ENCODE peak calls at places on chromosomes 16 and 17, in seven cellular contexts. One of them, this sample, is unnamed.

GRCh38 chr17:40312131-40312731 is 3.3 kb downstream of the RARA start:
- DNase-seq in colonic mucosa: no peak
- DNase-seq in body of pancreas: no peak
- DNase-seq in upper lobe of right lung: peak
- DNase-seq in neural progenitor cell: no peak
- DNase-seq in PC-9: peak
- DNase-seq in A549: no peak
- DNase-seq in this sample: no peak

GRCh38 chr17:17570207-17570797 is 21.2 kb downstream of the PEMT start:
- DNase-seq in colonic mucosa: peak
- DNase-seq in body of pancreas: peak
- DNase-seq in upper lobe of right lung: no peak
- DNase-seq in neural progenitor cell: peak
- DNase-seq in PC-9: no peak
- DNase-seq in A549: peak
- DNase-seq in this sample: no peak

GRCh38 chr16:30075503-30076275 is at the start of gene PPP4C:
- DNase-seq in colonic mucosa: peak
- DNase-seq in body of pancreas: peak
- DNase-seq in upper lobe of right lung: peak
- DNase-seq in neural progenitor cell: peak
- DNase-seq in PC-9: peak
- DNase-seq in A549: peak
- DNase-seq in this sample: peak

GRCh38 chr16:67241008-67241900 is 6.0 kb downstream of the FHOD1 start:
- DNase-seq in colonic mucosa: peak
- DNase-seq in body of pancreas: peak
- DNase-seq in upper lobe of right lung: peak
- DNase-seq in neural progenitor cell: no peak
- DNase-seq in PC-9: peak
- DNase-seq in A549: peak
- DNase-seq in this sample: peak

GRCh38 chr16:82609140-82609539 is 17.6 kb upstream of the CDH13 start:
- DNase-seq in colonic mucosa: no peak
- DNase-seq in body of pancreas: no peak
- DNase-seq in upper lobe of right lung: no peak
- DNase-seq in neural progenitor cell: no peak
- DNase-seq in PC-9: no peak
- DNase-seq in A549: no peak
- DNase-seq in this sample: no peak

GRCh38 chr16:20614201-20615141 is 38.3 kb upstream of the ACSM2B start:
- DNase-seq in colonic mucosa: no peak
- DNase-seq in body of pancreas: peak
- DNase-seq in upper lobe of right lung: peak
- DNase-seq in neural progenitor cell: no peak
- DNase-seq in PC-9: no peak
- DNase-seq in A549: no peak
- DNase-seq in this sample: no peak

GRCh38 chr16:84115919-84116719 is 623 bp downstream of the MBTPS1 start:
- DNase-seq in colonic mucosa: peak
- DNase-seq in body of pancreas: peak
- DNase-seq in upper lobe of right lung: no peak
- DNase-seq in neural progenitor cell: no peak
- DNase-seq in PC-9: peak
- DNase-seq in A549: peak
- DNase-seq in this sample: peak

GRCh38 chr17:65334391-65334790 is 197.2 kb downstream of the RGS9 start:
- DNase-seq in colonic mucosa: no peak
- DNase-seq in body of pancreas: no peak
- DNase-seq in upper lobe of right lung: no peak
- DNase-seq in neural progenitor cell: no peak
- DNase-seq in PC-9: no peak
- DNase-seq in A549: no peak
- DNase-seq in this sample: no peak

GRCh38 chr16:59341368-59341767 is 607.3 kb upstream of the GOT2 start:
- DNase-seq in colonic mucosa: no peak
- DNase-seq in body of pancreas: no peak
- DNase-seq in upper lobe of right lung: no peak
- DNase-seq in neural progenitor cell: peak
- DNase-seq in PC-9: no peak
- DNase-seq in A549: no peak
- DNase-seq in this sample: no peak

GRCh38 chr17:12545877-12546513 is 119.7 kb upstream of the MYOCD start:
- DNase-seq in colonic mucosa: peak
- DNase-seq in body of pancreas: peak
- DNase-seq in upper lobe of right lung: no peak
- DNase-seq in neural progenitor cell: peak
- DNase-seq in PC-9: no peak
- DNase-seq in A549: peak
- DNase-seq in this sample: peak

GRCh38 chr16:12293017-12293618 is 316.6 kb downstream of the SNX29 start:
- DNase-seq in colonic mucosa: no peak
- DNase-seq in body of pancreas: peak
- DNase-seq in upper lobe of right lung: no peak
- DNase-seq in neural progenitor cell: no peak
- DNase-seq in PC-9: no peak
- DNase-seq in A549: no peak
- DNase-seq in this sample: no peak

GRCh38 chr17:36849871-36850348 is 87.4 kb upstream of the LHX1 start:
- DNase-seq in colonic mucosa: no peak
- DNase-seq in body of pancreas: no peak
- DNase-seq in upper lobe of right lung: no peak
- DNase-seq in neural progenitor cell: peak
- DNase-seq in PC-9: no peak
- DNase-seq in A549: peak
- DNase-seq in this sample: peak

GRCh38 chr16:13554643-13555042 is 365.3 kb upstream of the ERCC4 start:
- DNase-seq in colonic mucosa: no peak
- DNase-seq in body of pancreas: no peak
- DNase-seq in upper lobe of right lung: no peak
- DNase-seq in neural progenitor cell: no peak
- DNase-seq in PC-9: no peak
- DNase-seq in A549: no peak
- DNase-seq in this sample: no peak

GRCh38 chr16:23784811-23785447 is 30.1 kb downstream of the CHP2 start:
- DNase-seq in colonic mucosa: no peak
- DNase-seq in body of pancreas: no peak
- DNase-seq in upper lobe of right lung: no peak
- DNase-seq in neural progenitor cell: no peak
- DNase-seq in PC-9: no peak
- DNase-seq in A549: no peak
- DNase-seq in this sample: peak

GRCh38 chr17:16991349-16992009 is 19.6 kb upstream of the TNFRSF13B start:
- DNase-seq in colonic mucosa: peak
- DNase-seq in body of pancreas: peak
- DNase-seq in upper lobe of right lung: peak
- DNase-seq in neural progenitor cell: peak
- DNase-seq in PC-9: peak
- DNase-seq in A549: peak
- DNase-seq in this sample: peak

GRCh38 chr17:436571-436970 is 84.0 kb upstream of the RPH3AL start:
- DNase-seq in colonic mucosa: no peak
- DNase-seq in body of pancreas: no peak
- DNase-seq in upper lobe of right lung: no peak
- DNase-seq in neural progenitor cell: no peak
- DNase-seq in PC-9: no peak
- DNase-seq in A549: no peak
- DNase-seq in this sample: no peak

GRCh38 chr17:6177941-6178694 is 107.9 kb downstream of the WSCD1 start:
- DNase-seq in colonic mucosa: no peak
- DNase-seq in body of pancreas: no peak
- DNase-seq in upper lobe of right lung: no peak
- DNase-seq in neural progenitor cell: no peak
- DNase-seq in PC-9: no peak
- DNase-seq in A549: no peak
- DNase-seq in this sample: no peak

GRCh38 chr17:6070895-6071511 is 824 bp downstream of the WSCD1 start:
- DNase-seq in colonic mucosa: peak
- DNase-seq in body of pancreas: peak
- DNase-seq in upper lobe of right lung: no peak
- DNase-seq in neural progenitor cell: peak
- DNase-seq in PC-9: no peak
- DNase-seq in A549: peak
- DNase-seq in this sample: no peak

GRCh38 chr17:27543958-27544349 is 87.0 kb upstream of the LGALS9 start:
- DNase-seq in colonic mucosa: no peak
- DNase-seq in body of pancreas: no peak
- DNase-seq in upper lobe of right lung: no peak
- DNase-seq in neural progenitor cell: no peak
- DNase-seq in PC-9: no peak
- DNase-seq in A549: no peak
- DNase-seq in this sample: no peak

GRCh38 chr17:9522074-9522473 is 53.5 kb downstream of the STX8 start:
- DNase-seq in colonic mucosa: no peak
- DNase-seq in body of pancreas: peak
- DNase-seq in upper lobe of right lung: no peak
- DNase-seq in neural progenitor cell: peak
- DNase-seq in PC-9: no peak
- DNase-seq in A549: peak
- DNase-seq in this sample: peak

GRCh38 chr17:28008526-28008925 is 34.0 kb upstream of the NLK start:
- DNase-seq in colonic mucosa: peak
- DNase-seq in body of pancreas: peak
- DNase-seq in upper lobe of right lung: no peak
- DNase-seq in neural progenitor cell: peak
- DNase-seq in PC-9: peak
- DNase-seq in A549: peak
- DNase-seq in this sample: peak

GRCh38 chr17:40362696-40363479 is 1.6 kb downstream of the GJD3 start:
- DNase-seq in colonic mucosa: peak
- DNase-seq in body of pancreas: peak
- DNase-seq in upper lobe of right lung: peak
- DNase-seq in neural progenitor cell: peak
- DNase-seq in PC-9: peak
- DNase-seq in A549: peak
- DNase-seq in this sample: peak

GRCh38 chr17:31467502-31468256 is 76.2 kb downstream of the RAB11FIP4 start:
- DNase-seq in colonic mucosa: no peak
- DNase-seq in body of pancreas: peak
- DNase-seq in upper lobe of right lung: no peak
- DNase-seq in neural progenitor cell: peak
- DNase-seq in PC-9: no peak
- DNase-seq in A549: no peak
- DNase-seq in this sample: no peak

GRCh38 chr16:27228621-27229501 is 25.5 kb downstream of the KDM8 start:
- DNase-seq in colonic mucosa: no peak
- DNase-seq in body of pancreas: peak
- DNase-seq in upper lobe of right lung: no peak
- DNase-seq in neural progenitor cell: no peak
- DNase-seq in PC-9: no peak
- DNase-seq in A549: no peak
- DNase-seq in this sample: no peak

GRCh38 chr16:58421029-58421428 is 28.8 kb downstream of the GINS3 start:
- DNase-seq in colonic mucosa: no peak
- DNase-seq in body of pancreas: no peak
- DNase-seq in upper lobe of right lung: peak
- DNase-seq in neural progenitor cell: no peak
- DNase-seq in PC-9: no peak
- DNase-seq in A549: no peak
- DNase-seq in this sample: no peak

GRCh38 chr16:85435298-85435697 is 177.8 kb upstream of the GSE1 start:
- DNase-seq in colonic mucosa: no peak
- DNase-seq in body of pancreas: no peak
- DNase-seq in upper lobe of right lung: no peak
- DNase-seq in neural progenitor cell: peak
- DNase-seq in PC-9: no peak
- DNase-seq in A549: no peak
- DNase-seq in this sample: no peak

GRCh38 chr17:50640701-50641338 is 6.1 kb downstream of the ABCC3 start:
- DNase-seq in colonic mucosa: peak
- DNase-seq in body of pancreas: no peak
- DNase-seq in upper lobe of right lung: no peak
- DNase-seq in neural progenitor cell: no peak
- DNase-seq in PC-9: peak
- DNase-seq in A549: no peak
- DNase-seq in this sample: no peak

GRCh38 chr16:53809088-53809951 is 105.4 kb downstream of the FTO start:
- DNase-seq in colonic mucosa: no peak
- DNase-seq in body of pancreas: no peak
- DNase-seq in upper lobe of right lung: no peak
- DNase-seq in neural progenitor cell: no peak
- DNase-seq in PC-9: no peak
- DNase-seq in A549: no peak
- DNase-seq in this sample: peak

GRCh38 chr17:80619535-80620235 is 75.0 kb downstream of the RPTOR start:
- DNase-seq in colonic mucosa: no peak
- DNase-seq in body of pancreas: no peak
- DNase-seq in upper lobe of right lung: no peak
- DNase-seq in neural progenitor cell: no peak
- DNase-seq in PC-9: peak
- DNase-seq in A549: peak
- DNase-seq in this sample: no peak

GRCh38 chr16:73879621-73880020 is 417.0 kb upstream of the PSMD7 start:
- DNase-seq in colonic mucosa: no peak
- DNase-seq in body of pancreas: no peak
- DNase-seq in upper lobe of right lung: no peak
- DNase-seq in neural progenitor cell: no peak
- DNase-seq in PC-9: no peak
- DNase-seq in A549: no peak
- DNase-seq in this sample: no peak
- H3K4me3 ChIP-seq in colonic mucosa: no peak
- H3K4me3 ChIP-seq in body of pancreas: no peak
- H3K4me3 ChIP-seq in upper lobe of right lung: no peak
- H3K4me3 ChIP-seq in neural progenitor cell: no peak
- H3K4me3 ChIP-seq in PC-9: no peak
- H3K4me3 ChIP-seq in A549: no peak
- H3K4me3 ChIP-seq in this sample: no peak

GRCh38 chr16:81598083-81598482 is 153.5 kb downstream of the CMIP start:
- DNase-seq in colonic mucosa: no peak
- DNase-seq in body of pancreas: no peak
- DNase-seq in upper lobe of right lung: no peak
- DNase-seq in neural progenitor cell: no peak
- DNase-seq in PC-9: no peak
- DNase-seq in A549: no peak
- DNase-seq in this sample: no peak
- TF ChIP-seq CTCF in colonic mucosa: no peak
- TF ChIP-seq CTCF in body of pancreas: no peak
- TF ChIP-seq CTCF in upper lobe of right lung: no peak
- TF ChIP-seq CTCF in neural progenitor cell: peak
- TF ChIP-seq CTCF in PC-9: no peak
- TF ChIP-seq CTCF in A549: peak
- TF ChIP-seq CTCF in this sample: peak

DNA sequence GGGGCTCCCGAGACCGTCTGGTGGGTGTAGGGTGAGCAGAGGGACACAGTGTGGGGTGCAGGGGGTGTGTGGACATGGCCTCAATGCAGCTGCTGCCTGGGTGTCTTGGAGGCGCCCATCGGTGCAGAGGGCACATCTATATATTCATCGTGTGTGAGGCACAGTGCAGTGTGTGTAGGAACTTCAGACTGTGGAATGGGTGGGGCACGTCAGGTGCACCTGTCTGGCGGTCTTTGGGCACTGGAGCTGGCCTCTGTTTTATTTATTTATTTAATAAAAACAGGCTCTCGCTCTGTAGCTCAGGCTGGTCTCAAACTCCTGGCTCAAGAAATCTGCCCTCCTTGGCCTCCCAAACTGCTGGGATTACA is 16.8 kb downstream of the LASP1 start:
- DNase-seq in colonic mucosa: peak
- DNase-seq in body of pancreas: no peak
- DNase-seq in upper lobe of right lung: no peak
- DNase-seq in neural progenitor cell: no peak
- DNase-seq in PC-9: no peak
- DNase-seq in A549: no peak
- DNase-seq in this sample: no peak
- H3K27ac ChIP-seq in colonic mucosa: peak
- H3K27ac ChIP-seq in body of pancreas: peak
- H3K27ac ChIP-seq in upper lobe of right lung: no peak
- H3K27ac ChIP-seq in neural progenitor cell: no peak
- H3K27ac ChIP-seq in PC-9: no peak
- H3K27ac ChIP-seq in A549: no peak
- H3K27ac ChIP-seq in this sample: no peak

GRCh38 chr16:909281-910000 is 61.3 kb downstream of the LMF1 start:
- DNase-seq in colonic mucosa: no peak
- DNase-seq in body of pancreas: no peak
- DNase-seq in upper lobe of right lung: no peak
- DNase-seq in neural progenitor cell: no peak
- DNase-seq in PC-9: no peak
- DNase-seq in A549: no peak
- DNase-seq in this sample: no peak
- H3K4me3 ChIP-seq in colonic mucosa: no peak
- H3K4me3 ChIP-seq in body of pancreas: no peak
- H3K4me3 ChIP-seq in upper lobe of right lung: no peak
- H3K4me3 ChIP-seq in neural progenitor cell: no peak
- H3K4me3 ChIP-seq in PC-9: no peak
- H3K4me3 ChIP-seq in A549: no peak
- H3K4me3 ChIP-seq in this sample: no peak